ENCODE peak calls at places on chromosomes 16 and 17, in nine cellular contexts. Z, U, A, S, I, D, N, C and M are unnamed samples. For H3K27me3, the result is how much of the 10 kb centered on the place peaks cover.

GRCh38 chr17:73833779-73834613 is 189.8 kb upstream of the SDK2 start:
- DNase-seq in S (no peak), C (no peak), A (no peak), N (no peak), Z (no peak), I (no peak), U (no peak), D (no peak), M (no peak)

GRCh38 chr17:82449883-82450356 is 632 bp downstream of the CYBC1 start:
- DNase-seq in U (no peak), S (no peak), C (no peak), A (no peak), Z (no peak), D (no peak), I (no peak), N (no peak), M (no peak)

GRCh38 chr17:9402590-9403199 is 172.9 kb downstream of the STX8 start:
- DNase-seq in N (no peak), C (no peak), A (no peak), S (no peak), D (no peak), I (no peak), U (no peak), Z (peak), M (no peak)

GRCh38 chr17:42844271-42844670 is at the start of gene AOC2:
- DNase-seq in Z (no peak), I (no peak), S (no peak), A (no peak), U (no peak), C (no peak), N (no peak), D (no peak), M (no peak)

GRCh38 chr17:55547027-55547670 is 35.9 kb upstream of the SMIM36 start:
- DNase-seq in C (no peak), D (no peak), A (no peak), N (no peak), U (no peak), S (no peak), Z (no peak), I (no peak), M (no peak)

GRCh38 chr16:66262253-66263167 is 104.0 kb upstream of the CDH5 start:
- DNase-seq in Z (no peak), A (no peak), S (peak), C (peak), N (no peak), D (peak), I (peak), U (no peak), M (no peak)

GRCh38 chr17:31313982-31314787 is at the start of gene EVI2B:
- DNase-seq in C (no peak), U (no peak), A (peak), D (no peak), Z (no peak), I (no peak), S (no peak), N (no peak), M (no peak)

GRCh38 chr16:48053346-48053745 is 102.4 kb downstream of the ABCC12 start:
- DNase-seq in I (no peak), Z (no peak), U (no peak), N (no peak), D (no peak), C (no peak), S (peak), A (no peak), M (no peak)

GRCh38 chr17:41697122-41697962 is 8.7 kb downstream of the EIF1 start:
- DNase-seq in I (peak), N (no peak), S (peak), D (peak), U (peak), Z (peak), C (peak), A (no peak), M (peak)

GRCh38 chr16:68752602-68753001 is 15.5 kb downstream of the CDH1 start:
- DNase-seq in Z (peak), D (no peak), S (no peak), A (no peak), I (no peak), C (no peak), N (no peak), U (no peak), M (no peak)

GRCh38 chr17:40100419-40100668 is at the start of gene NR1D1:
- DNase-seq in Z (no peak), S (no peak), D (no peak), N (peak), U (no peak), A (no peak), C (no peak), I (no peak), M (no peak)

GRCh38 chr17:32445075-32445427 is 741 bp downstream of the PSMD11 start:
- DNase-seq in I (peak), C (no peak), D (no peak), U (peak), N (peak), S (peak), A (no peak), Z (peak), M (no peak)

GRCh38 chr16:26177438-26177837 is 485.7 kb downstream of the HS3ST4 start:
- DNase-seq in S (no peak), C (no peak), I (no peak), D (no peak), A (no peak), U (no peak), Z (no peak), N (no peak), M (no peak)

GRCh38 chr16:53931946-53932345 is 228.0 kb downstream of the FTO start:
- DNase-seq in Z (no peak), I (no peak), S (no peak), U (no peak), C (no peak), A (no peak), N (no peak), D (no peak), M (no peak)

GRCh38 chr16:53937068-53937614 is 233.2 kb downstream of the FTO start:
- DNase-seq in Z (no peak), D (no peak), C (no peak), A (no peak), I (no peak), N (no peak), U (no peak), S (no peak), M (no peak)

GRCh38 chr16:53932975-53933374 is 229.0 kb downstream of the FTO start:
- DNase-seq in I (no peak), S (no peak), Z (no peak), U (no peak), D (no peak), N (no peak), C (no peak), A (no peak), M (no peak)

GRCh38 chr16:53933407-53933806 is 229.5 kb downstream of the FTO start:
- DNase-seq in A (no peak), S (no peak), D (no peak), N (no peak), Z (no peak), I (no peak), U (no peak), C (no peak), M (no peak)
- TF ChIP-seq EP300 in A (no peak), S (no peak), D (no peak), N (no peak), Z (no peak), I (no peak), U (no peak), C (no peak), M (no peak)

GRCh38 chr17:67246398-67246647 is 1.3 kb upstream of the HELZ start:
- DNase-seq in S (no peak), I (no peak), C (no peak), Z (no peak), D (no peak), N (no peak), U (no peak), A (no peak), M (no peak)

GRCh38 chr17:67245073-67245693 is at the start of gene HELZ:
- DNase-seq in A (peak), U (peak), C (peak), Z (peak), S (peak), I (peak), N (peak), D (peak), M (peak)

GRCh38 chr17:67246648-67247415 is 1.8 kb upstream of the HELZ start:
- DNase-seq in U (peak), I (no peak), A (peak), D (no peak), N (peak), S (peak), Z (peak), C (no peak), M (no peak)

GRCh38 chr17:67244621-67245072 is 349 bp downstream of the HELZ start:
- DNase-seq in C (no peak), A (no peak), D (no peak), S (peak), Z (peak), I (no peak), U (no peak), N (peak), M (no peak)

GRCh38 chr17:67245694-67246397 is 850 bp upstream of the HELZ start:
- DNase-seq in C (no peak), Z (peak), S (no peak), N (peak), A (no peak), I (no peak), U (peak), D (no peak), M (no peak)
- H3K4me3 ChIP-seq in C (peak), Z (peak), S (peak), N (peak), A (peak), I (peak), U (peak), D (peak), M (peak)

GRCh38 chr16:56198755-56199114 is 7.4 kb downstream of the GNAO1 start:
- DNase-seq in C (no peak), S (no peak), A (no peak), U (no peak), N (no peak), D (no peak), Z (no peak), I (no peak), M (peak)
- H3K27me3 ChIP-seq in C (under half), S (under half), A (under half), U (under half), N (under half), D (under half), Z (under half), I (under half), M (under half)

DNA sequence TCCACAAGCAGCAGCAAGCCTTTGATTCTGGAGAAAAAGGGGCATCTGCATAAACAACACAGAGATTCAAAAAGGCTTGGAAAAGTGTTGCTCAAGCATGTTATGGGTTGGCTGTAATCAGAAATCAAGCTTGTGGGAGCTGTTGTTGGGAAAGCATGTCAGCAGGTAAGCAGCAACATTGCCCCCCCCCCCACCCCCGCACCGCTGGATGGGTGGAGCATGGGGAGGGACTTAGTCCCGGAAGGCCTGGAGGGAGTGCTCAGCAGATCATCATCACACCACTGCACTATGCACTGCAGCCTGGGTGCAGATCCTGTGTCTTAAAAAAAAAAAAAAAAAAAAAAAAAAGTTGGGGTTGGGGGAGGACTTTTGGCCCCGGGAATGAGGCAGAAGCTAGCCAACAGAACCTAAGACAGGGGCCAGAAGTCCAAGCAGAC is 16.8 kb upstream of the AKAP1 start:
- DNase-seq in U (no peak), D (no peak), I (no peak), Z (no peak), S (no peak), C (no peak), N (peak), A (no peak), M (no peak)
- TF ChIP-seq EP300 in U (no peak), D (no peak), I (no peak), Z (no peak), S (no peak), C (no peak), N (no peak), A (no peak), M (no peak)

DNA sequence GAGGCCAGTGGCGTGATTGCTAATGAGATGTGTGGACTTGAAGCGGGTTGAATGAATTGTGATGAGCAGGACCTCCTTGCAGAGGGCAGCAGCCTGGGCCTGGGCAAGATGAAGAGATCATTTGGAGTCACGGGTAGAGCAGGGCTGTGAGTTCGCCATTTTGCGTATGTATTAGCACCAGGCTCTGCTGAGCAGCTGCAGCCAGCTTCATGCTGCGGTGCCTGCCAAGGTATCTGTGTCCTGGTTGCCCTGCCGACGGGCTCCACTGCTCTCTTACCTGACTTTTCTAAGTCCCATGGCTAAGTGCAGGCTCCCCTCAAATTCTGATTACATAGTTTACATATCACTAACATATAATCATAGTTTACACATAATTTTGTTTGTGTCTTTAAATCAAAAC is 295.7 kb downstream of the SNX29 start:
- DNase-seq in C (no peak), D (no peak), S (no peak), I (no peak), N (no peak), Z (no peak), A (no peak), U (no peak), M (no peak)
- H3K4me3 ChIP-seq in C (no peak), D (no peak), S (no peak), I (no peak), N (no peak), Z (no peak), A (no peak), U (no peak), M (no peak)

GRCh38 chr17:15194859-15195277 is 70.3 kb downstream of the PMP22 start:
- DNase-seq in C (no peak), Z (no peak), S (no peak), A (no peak), N (no peak), U (no peak), I (no peak), D (no peak), M (no peak)

GRCh38 chr17:15197229-15197628 is 67.9 kb downstream of the PMP22 start:
- DNase-seq in U (no peak), N (no peak), D (no peak), Z (no peak), I (no peak), S (no peak), A (no peak), C (no peak), M (no peak)
- H3K27me3 ChIP-seq in U (under half), N (under half), D (under half), Z (under half), I (under half), S (under half), A (under half), C (under half), M (under half)

GRCh38 chr16:74608944-74609343 is 2.0 kb upstream of the GLG1 start:
- DNase-seq in A (no peak), S (no peak), C (no peak), N (no peak), I (no peak), Z (no peak), D (no peak), U (no peak), M (no peak)

GRCh38 chr16:74606521-74607309 is at the start of gene GLG1:
- DNase-seq in I (peak), S (peak), D (peak), N (peak), Z (peak), A (peak), U (peak), C (peak), M (peak)

GRCh38 chr16:74607310-74607966 is 524 bp upstream of the GLG1 start:
- DNase-seq in Z (no peak), D (no peak), I (no peak), C (no peak), A (no peak), S (no peak), U (no peak), N (no peak), M (no peak)

GRCh38 chr16:74608381-74608780 is 1.5 kb upstream of the GLG1 start:
- DNase-seq in Z (no peak), C (no peak), N (no peak), I (no peak), A (no peak), U (no peak), D (no peak), S (no peak), M (no peak)

DNA sequence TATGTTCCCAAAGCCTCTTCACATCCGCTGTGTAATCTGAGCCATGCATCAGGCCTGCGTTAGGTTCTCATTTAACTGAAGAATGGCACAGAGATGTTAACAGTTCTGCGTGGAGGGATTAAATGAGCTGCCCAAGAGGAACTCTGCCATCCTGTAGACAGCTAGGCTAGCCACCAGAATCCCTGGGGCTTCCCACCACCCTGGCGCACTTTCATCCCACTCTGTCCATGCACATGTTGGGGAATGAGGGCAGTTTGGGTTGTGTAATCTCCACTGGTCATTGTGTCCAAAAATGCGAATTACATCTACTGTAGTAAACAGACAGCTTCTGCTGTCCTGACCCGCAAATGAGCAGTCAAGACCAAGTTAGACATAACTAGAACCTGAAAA is 1.0 kb upstream of the GLG1 start:
- DNase-seq in U (no peak), Z (no peak), A (no peak), N (no peak), D (no peak), C (no peak), S (no peak), I (no peak), M (no peak)
- TF ChIP-seq EP300 in U (no peak), Z (no peak), A (no peak), N (no peak), D (no peak), C (no peak), S (no peak), I (no peak), M (no peak)

GRCh38 chr16:12122202-12122601 is 145.7 kb downstream of the SNX29 start:
- DNase-seq in D (no peak), Z (no peak), S (peak), U (no peak), C (no peak), N (no peak), I (no peak), A (no peak), M (no peak)

GRCh38 chr16:12120331-12120981 is 143.9 kb downstream of the SNX29 start:
- DNase-seq in C (no peak), A (no peak), D (no peak), Z (peak), S (peak), U (no peak), N (no peak), I (peak), M (no peak)

GRCh38 chr16:12119037-12119436 is 142.5 kb downstream of the SNX29 start:
- DNase-seq in C (no peak), S (no peak), I (no peak), A (no peak), U (no peak), N (no peak), Z (no peak), D (no peak), M (no peak)

GRCh38 chr16:12119562-12119961 is 143.0 kb downstream of the SNX29 start:
- DNase-seq in S (peak), N (no peak), C (no peak), U (peak), A (no peak), D (no peak), I (no peak), Z (peak), M (no peak)

GRCh38 chr16:12120982-12121652 is 144.6 kb downstream of the SNX29 start:
- DNase-seq in S (no peak), Z (no peak), U (no peak), I (no peak), A (no peak), N (no peak), D (no peak), C (no peak), M (no peak)
- H3K4me3 ChIP-seq in S (no peak), Z (no peak), U (no peak), I (no peak), A (no peak), N (no peak), D (no peak), C (no peak), M (no peak)